ENCODE peak calls at places on chromosomes 6 and 20, in seven cellular contexts. R, Y, F, L, U, E and B are unnamed samples.

GRCh38 chr6:142419071-142419470 is 117.3 kb downstream of the ADGRG6 start:
- DNase-seq in Y (no peak), U (no peak), L (no peak), F (no peak), E (no peak), R (no peak), B (no peak)

GRCh38 chr6:44664716-44665115 is 277.2 kb downstream of the CDC5L start:
- DNase-seq in E (no peak), R (peak; percentile 69), Y (peak; percentile 50), U (peak; percentile 53), L (no peak), F (no peak), B (no peak)

GRCh38 chr6:146598785-146599405 is at the start of gene ADGB:
- DNase-seq in E (peak; percentile 16), R (peak; percentile 31), L (no peak), U (peak; percentile 40), F (peak; percentile 89), Y (peak; percentile 94), B (peak; percentile 70)

GRCh38 chr20:44449864-44450263 is 25.8 kb upstream of the TTPAL start:
- DNase-seq in E (no peak), F (no peak), Y (no peak), U (no peak), R (no peak), L (no peak), B (no peak)

GRCh38 chr6:99905209-99906106 is 88.6 kb downstream of the MCHR2 start:
- DNase-seq in E (no peak), Y (no peak), U (peak; percentile 67), L (no peak), R (peak; percentile 19), F (no peak), B (no peak)

GRCh38 chr6:107819976-107820551 is 4.0 kb downstream of the SCML4 start:
- DNase-seq in L (no peak), E (no peak), R (no peak), U (no peak), Y (peak; percentile 74), F (no peak), B (no peak)

GRCh38 chr6:81253821-81254220 is 498.7 kb downstream of the TENT5A start:
- DNase-seq in Y (no peak), F (no peak), L (no peak), E (no peak), R (no peak), U (no peak), B (no peak)

GRCh38 chr20:16392346-16392745 is 180.9 kb downstream of the KIF16B start:
- DNase-seq in U (no peak), R (no peak), L (no peak), Y (no peak), E (no peak), F (no peak), B (no peak)

GRCh38 chr20:63520939-63521601 is 505 bp downstream of the PPDPF start:
- DNase-seq in R (no peak), U (peak; percentile 62), Y (peak; percentile 83), E (peak; percentile 68), L (no peak), F (peak; percentile 94), B (peak; percentile 57)

GRCh38 chr6:150930816-150931215 is 65.3 kb downstream of the MTHFD1L start:
- DNase-seq in E (no peak), Y (no peak), L (no peak), U (peak; percentile 95), F (no peak), R (peak; percentile 90), B (no peak)

GRCh38 chr20:43190332-43190953 is 737 bp upstream of the PTPRT start:
- DNase-seq in L (no peak), R (no peak), F (no peak), Y (peak; percentile 51), E (peak; percentile 28), U (no peak), B (no peak)

GRCh38 chr20:57086066-57086465 is 180.4 kb downstream of the BMP7 start:
- DNase-seq in Y (no peak), E (no peak), L (no peak), R (no peak), F (no peak), U (no peak), B (no peak)

GRCh38 chr6:92109256-92109655 is 1310.1 kb downstream of the EPHA7 start:
- DNase-seq in R (no peak), E (no peak), L (no peak), F (peak; percentile 61), U (no peak), Y (no peak), B (no peak)

GRCh38 chr6:149202100-149202499 is 115.4 kb upstream of the TAB2 start:
- DNase-seq in E (no peak), L (no peak), U (no peak), R (no peak), F (no peak), Y (no peak), B (no peak)

GRCh38 chr20:3760980-3761379 is 6.6 kb downstream of the ADISSP start:
- DNase-seq in F (no peak), R (no peak), E (no peak), L (no peak), Y (no peak), U (no peak), B (no peak)

GRCh38 chr20:44031822-44032582 is 117.3 kb downstream of the TOX2 start:
- DNase-seq in U (no peak), F (no peak), L (no peak), R (no peak), E (no peak), Y (peak; percentile 87), B (no peak)

GRCh38 chr6:156852858-156853216 is 75.7 kb downstream of the ARID1B start:
- DNase-seq in U (no peak), F (no peak), R (no peak), E (no peak), L (no peak), Y (no peak), B (no peak)

GRCh38 chr6:156850356-156850755 is 73.2 kb downstream of the ARID1B start:
- DNase-seq in L (no peak), F (no peak), U (no peak), R (no peak), E (no peak), Y (no peak), B (no peak)

GRCh38 chr6:156852147-156852857 is 75.1 kb downstream of the ARID1B start:
- DNase-seq in L (no peak), Y (no peak), F (no peak), E (no peak), U (no peak), R (no peak), B (no peak)

GRCh38 chr6:156849806-156850205 is 72.6 kb downstream of the ARID1B start:
- DNase-seq in F (no peak), L (no peak), Y (no peak), R (no peak), U (no peak), E (no peak), B (no peak)

GRCh38 chr6:156851447-156851846 is 74.3 kb downstream of the ARID1B start:
- DNase-seq in E (no peak), U (no peak), R (no peak), L (no peak), Y (no peak), F (no peak), B (no peak)
- TF ChIP-seq CTCF in E (no peak), U (no peak), R (no peak), L (no peak), Y (no peak), F (no peak), B (no peak)

GRCh38 chr6:132768051-132768517 is 10.4 kb upstream of the VNN2 start:
- DNase-seq in F (peak; percentile 82), E (no peak), Y (peak; percentile 90), R (no peak), L (no peak), U (no peak), B (peak; percentile 5)
- TF ChIP-seq CTCF in F (peak; percentile 56), E (no peak), Y (peak; percentile 93), R (no peak), L (peak; percentile 20), U (no peak), B (peak; percentile 63)

DNA sequence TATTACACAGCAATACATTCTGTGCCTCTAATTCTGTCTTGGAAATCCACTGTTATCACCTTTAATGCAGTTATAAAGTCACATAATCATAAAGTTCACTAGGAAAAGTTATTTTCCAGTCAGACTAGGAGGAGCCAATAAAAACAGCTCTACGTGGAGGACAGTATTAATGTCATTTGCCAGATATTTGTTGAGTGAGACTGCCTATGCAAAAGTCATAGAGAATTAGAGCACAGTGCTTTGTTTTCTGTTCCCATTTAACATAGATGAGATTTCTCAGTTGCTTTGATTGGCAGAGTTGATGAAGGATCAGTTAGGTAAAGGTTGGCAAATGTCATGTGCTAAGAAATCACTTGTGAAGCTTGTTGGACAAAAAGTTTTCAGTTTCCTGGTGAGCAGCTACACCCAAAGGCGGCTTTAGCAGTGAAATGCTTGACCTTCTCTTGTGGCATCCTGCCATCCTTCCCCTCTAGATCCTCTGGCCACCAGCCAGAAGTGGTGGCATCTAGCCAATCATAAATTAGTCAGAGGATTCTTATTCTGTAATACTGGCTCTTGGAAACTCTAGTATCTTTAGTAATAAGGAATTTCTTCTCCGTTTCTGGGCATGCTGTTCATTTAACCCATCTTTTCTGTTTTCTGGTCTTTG is 37.0 kb downstream of the BCKDHB start:
- DNase-seq in Y (no peak), R (peak; percentile 83), L (peak; percentile 83), F (no peak), E (peak; percentile 25), U (peak; percentile 86), B (no peak)
- TF ChIP-seq CTCF in Y (no peak), R (no peak), L (no peak), F (no peak), E (no peak), U (no peak), B (no peak)

GRCh38 chr6:5303711-5304110 is 42.4 kb downstream of the FARS2 start:
- DNase-seq in Y (no peak), U (no peak), E (no peak), R (no peak), L (no peak), F (no peak), B (no peak)

GRCh38 chr6:5305968-5306626 is 44.8 kb downstream of the FARS2 start:
- DNase-seq in R (no peak), F (no peak), Y (no peak), E (no peak), L (no peak), U (peak; percentile 16), B (no peak)

GRCh38 chr6:5300206-5300764 is 39.0 kb downstream of the FARS2 start:
- DNase-seq in U (no peak), Y (no peak), R (no peak), L (no peak), E (no peak), F (no peak), B (no peak)

GRCh38 chr6:5302220-5302946 is 41.1 kb downstream of the FARS2 start:
- DNase-seq in R (no peak), Y (no peak), L (no peak), U (no peak), E (no peak), F (no peak), B (no peak)

DNA sequence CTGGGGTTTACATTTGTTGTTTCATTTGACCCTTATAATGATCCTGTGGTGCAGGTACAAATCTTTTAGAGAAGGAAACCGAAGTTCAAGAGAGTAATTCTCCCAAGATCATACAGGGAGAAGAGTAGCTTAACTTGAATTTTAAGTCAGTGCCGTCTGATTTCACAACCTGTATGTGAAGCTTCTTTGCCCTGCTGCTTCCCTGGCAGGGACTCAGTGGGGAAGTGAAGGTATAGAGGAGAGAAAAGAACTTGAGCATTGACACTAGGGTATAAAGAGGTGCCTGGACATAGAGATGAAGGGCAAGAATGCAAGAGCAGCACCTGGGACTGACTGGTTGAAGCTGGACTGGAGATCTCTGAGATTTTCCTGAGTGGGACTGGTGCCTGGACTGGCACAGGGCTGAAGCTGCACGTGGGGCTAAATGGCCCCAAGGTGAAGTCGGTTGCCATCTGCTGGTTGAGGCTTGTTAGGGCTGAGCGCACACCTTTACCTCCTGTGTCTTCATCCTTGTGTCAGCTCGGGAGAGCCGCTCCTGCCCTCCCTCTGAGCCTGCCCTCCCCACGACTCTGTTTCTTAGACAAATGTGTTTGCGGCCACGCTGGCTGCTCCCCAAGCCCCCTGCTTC is 41.8 kb downstream of the FARS2 start:
- DNase-seq in Y (peak; percentile 90), F (peak; percentile 80), L (no peak), E (no peak), U (no peak), R (no peak), B (no peak)
- TF ChIP-seq CTCF in Y (peak; percentile 83), F (peak; percentile 57), L (no peak), E (no peak), U (peak; percentile 33), R (no peak), B (peak; percentile 59)